ENCODE peak calls at places on chromosomes 16 and 17, in ten cellular contexts. U is GM13976; P is ascending aorta; K is breast epithelium; I is uterus; R is gastrocnemius medialis; H is right atrium auricular region; W is stimulated activated CD4-positive, alpha-beta T cell treated with anti-CD3 and anti-CD28 coated beads, TNF-alpha, amount 100 ng/mL, for 1 hour; A is prostate gland; J is OCI-LY7. T is an unnamed sample.

GRCh38 chr17:65749479-65749878 is 188.0 kb upstream of the AXIN2 start:
- DNase-seq in U (no peak), P (no peak), K (no peak), I (no peak), R (no peak), H (no peak), W (no peak), A (no peak), J (no peak), T (no peak)

GRCh38 chr16:85965125-85965524 is 66.2 kb downstream of the IRF8 start:
- DNase-seq in U (no peak), P (no peak), K (no peak), I (no peak), R (no peak), H (no peak), W (no peak), A (no peak), J (no peak), T (no peak)

GRCh38 chr16:29663020-29663828 is at the start of gene SPN:
- DNase-seq in U (peak; percentile 89), P (no peak), K (no peak), I (no peak), R (no peak), H (no peak), W (no peak), A (no peak), J (peak; percentile 69), T (no peak)

GRCh38 chr17:51585514-51586104 is 325.3 kb downstream of the UTP18 start:
- DNase-seq in U (peak; percentile 4), P (no peak), K (no peak), I (no peak), R (peak; percentile 3), H (no peak), W (no peak), A (peak; percentile 5), J (no peak), T (no peak)

GRCh38 chr17:12883472-12883871 is 94.2 kb downstream of the ARHGAP44 start:
- DNase-seq in U (no peak), P (no peak), K (no peak), I (no peak), R (no peak), H (no peak), W (no peak), A (no peak), J (no peak), T (no peak)

GRCh38 chr16:16861546-16861945 is 482.6 kb downstream of the NPIPA7 start:
- DNase-seq in U (peak; percentile 73), P (no peak), K (peak; percentile 18), I (peak; percentile 17), R (peak; percentile 3), H (no peak), W (peak; percentile 12), A (peak; percentile 49), J (peak; percentile 61), T (peak; percentile 33)

GRCh38 chr16:65044861-65045260 is 77.0 kb downstream of the CDH11 start:
- DNase-seq in U (no peak), P (no peak), K (no peak), I (no peak), R (no peak), H (no peak), W (no peak), A (no peak), J (no peak), T (no peak)

GRCh38 chr16:1674751-1675664 is 3.1 kb upstream of the JPT2 start:
- DNase-seq in U (no peak), P (no peak), K (no peak), I (no peak), R (no peak), H (no peak), W (no peak), A (no peak), J (no peak), T (no peak)

GRCh38 chr17:37067555-37068111 is 118.9 kb downstream of the AATF start:
- DNase-seq in U (no peak), P (no peak), K (peak; percentile 39), I (no peak), R (peak; percentile 78), H (peak; percentile 60), W (no peak), A (peak; percentile 14), J (no peak), T (no peak)

GRCh38 chr16:88810166-88810867 is 1.4 kb downstream of the APRT start:
- DNase-seq in U (no peak), P (no peak), K (no peak), I (no peak), R (no peak), H (no peak), W (no peak), A (no peak), J (peak; percentile 58), T (no peak)

GRCh38 chr16:49619811-49620157 is 236.1 kb downstream of the ZNF423 start:
- DNase-seq in U (no peak), P (no peak), K (no peak), I (no peak), R (no peak), H (peak; percentile 16), W (no peak), A (no peak), J (no peak), T (no peak)

GRCh38 chr16:23131841-23132576 is 17.2 kb downstream of the USP31 start:
- DNase-seq in U (no peak), P (no peak), K (no peak), I (no peak), R (no peak), H (no peak), W (no peak), A (no peak), J (peak; percentile 22), T (no peak)

GRCh38 chr16:5615868-5616642 is 518.5 kb upstream of the EEF2KMT start:
- DNase-seq in U (peak; percentile 62), P (no peak), K (peak; percentile 65), I (no peak), R (no peak), H (peak; percentile 60), W (no peak), A (no peak), J (peak; percentile 63), T (no peak)

GRCh38 chr16:76444823-76445222 is 167.6 kb downstream of the CNTNAP4 start:
- DNase-seq in U (no peak), P (no peak), K (no peak), I (no peak), R (no peak), H (no peak), W (no peak), A (no peak), J (no peak), T (no peak)

GRCh38 chr16:3259097-3259496 is 2.7 kb upstream of the MEFV start:
- DNase-seq in U (no peak), P (peak; percentile 23), K (no peak), I (no peak), R (peak; percentile 17), H (peak; percentile 68), W (no peak), A (no peak), J (no peak), T (no peak)

GRCh38 chr17:43800736-43801135 is 20.5 kb downstream of the CFAP97D1 start:
- DNase-seq in U (no peak), P (no peak), K (no peak), I (no peak), R (no peak), H (no peak), W (no peak), A (no peak), J (no peak), T (no peak)

GRCh38 chr16:5903153-5903552 is 805.6 kb upstream of the EEF2KMT start:
- DNase-seq in U (no peak), P (no peak), K (no peak), I (no peak), R (no peak), H (no peak), W (no peak), A (no peak), J (no peak), T (no peak)

GRCh38 chr17:16997514-16998429 is 25.9 kb upstream of the TNFRSF13B start:
- DNase-seq in U (no peak), P (no peak), K (no peak), I (no peak), R (no peak), H (no peak), W (peak; percentile 60), A (no peak), J (peak; percentile 29), T (no peak)

GRCh38 chr16:81107506-81107905 is 11.3 kb upstream of the GCSH start:
- DNase-seq in U (no peak), P (no peak), K (no peak), I (no peak), R (no peak), H (no peak), W (no peak), A (no peak), J (no peak), T (no peak)

T was measured in GM12864.